ENCODE peak calls at places on chromosomes 13 and 19, in six cellular contexts. One of them, this sample, is unnamed.

GRCh38 chr19:1551068-1552040 is 16.8 kb downstream of the MEX3D start:
- DNase-seq in cardiac muscle cell: no peak
- DNase-seq in CD8-positive, alpha-beta T cell: no peak
- DNase-seq in astrocyte of the spinal cord: no peak
- DNase-seq in dorsolateral prefrontal cortex: no peak
- DNase-seq in heart right ventricle: no peak
- DNase-seq in this sample: no peak

GRCh38 chr19:3225677-3226093 is 1.2 kb downstream of the CELF5 start:
- DNase-seq in cardiac muscle cell: no peak
- DNase-seq in CD8-positive, alpha-beta T cell: no peak
- DNase-seq in astrocyte of the spinal cord: no peak
- DNase-seq in dorsolateral prefrontal cortex: no peak
- DNase-seq in heart right ventricle: no peak
- DNase-seq in this sample: no peak

GRCh38 chr19:58559275-58560006 is 1.0 kb upstream of the UBE2M start:
- DNase-seq in cardiac muscle cell: peak; percentile 95
- DNase-seq in CD8-positive, alpha-beta T cell: peak; percentile 50
- DNase-seq in astrocyte of the spinal cord: peak; percentile 90
- DNase-seq in dorsolateral prefrontal cortex: peak; percentile 91
- DNase-seq in heart right ventricle: peak; percentile 90
- DNase-seq in this sample: peak; percentile 97

GRCh38 chr13:25354377-25354776 is 17.4 kb upstream of the ATP8A2 start:
- DNase-seq in cardiac muscle cell: no peak
- DNase-seq in CD8-positive, alpha-beta T cell: no peak
- DNase-seq in astrocyte of the spinal cord: no peak
- DNase-seq in dorsolateral prefrontal cortex: no peak
- DNase-seq in heart right ventricle: no peak
- DNase-seq in this sample: no peak

GRCh38 chr19:40502647-40503046 is 35.8 kb downstream of the SPTBN4 start:
- DNase-seq in cardiac muscle cell: no peak
- DNase-seq in CD8-positive, alpha-beta T cell: no peak
- DNase-seq in astrocyte of the spinal cord: no peak
- DNase-seq in dorsolateral prefrontal cortex: no peak
- DNase-seq in heart right ventricle: no peak
- DNase-seq in this sample: no peak

GRCh38 chr19:11059511-11060358 is 29.5 kb upstream of the LDLR start:
- DNase-seq in cardiac muscle cell: no peak
- DNase-seq in CD8-positive, alpha-beta T cell: no peak
- DNase-seq in astrocyte of the spinal cord: no peak
- DNase-seq in dorsolateral prefrontal cortex: no peak
- DNase-seq in heart right ventricle: no peak
- DNase-seq in this sample: no peak

GRCh38 chr19:10808937-10809655 is 26.9 kb downstream of the TMED1 start:
- DNase-seq in cardiac muscle cell: no peak
- DNase-seq in CD8-positive, alpha-beta T cell: peak; percentile 20
- DNase-seq in astrocyte of the spinal cord: peak; percentile 82
- DNase-seq in dorsolateral prefrontal cortex: no peak
- DNase-seq in heart right ventricle: no peak
- DNase-seq in this sample: no peak

GRCh38 chr19:8108560-8109445 is 40.6 kb downstream of the FBN3 start:
- DNase-seq in cardiac muscle cell: no peak
- DNase-seq in CD8-positive, alpha-beta T cell: no peak
- DNase-seq in astrocyte of the spinal cord: no peak
- DNase-seq in dorsolateral prefrontal cortex: no peak
- DNase-seq in heart right ventricle: no peak
- DNase-seq in this sample: no peak

GRCh38 chr13:51873837-51874236 is 12.1 kb downstream of the CCDC70 start:
- DNase-seq in cardiac muscle cell: no peak
- DNase-seq in CD8-positive, alpha-beta T cell: no peak
- DNase-seq in astrocyte of the spinal cord: no peak
- DNase-seq in dorsolateral prefrontal cortex: no peak
- DNase-seq in heart right ventricle: no peak
- DNase-seq in this sample: no peak

GRCh38 chr19:6753178-6754031 is 13.8 kb downstream of the SH2D3A start:
- DNase-seq in cardiac muscle cell: peak; percentile 89
- DNase-seq in CD8-positive, alpha-beta T cell: peak; percentile 73
- DNase-seq in astrocyte of the spinal cord: peak; percentile 46
- DNase-seq in dorsolateral prefrontal cortex: no peak
- DNase-seq in heart right ventricle: peak; percentile 80
- DNase-seq in this sample: peak; percentile 96

GRCh38 chr19:32029235-32029634 is 316.2 kb upstream of the ZNF507 start:
- DNase-seq in cardiac muscle cell: no peak
- DNase-seq in CD8-positive, alpha-beta T cell: no peak
- DNase-seq in astrocyte of the spinal cord: no peak
- DNase-seq in dorsolateral prefrontal cortex: no peak
- DNase-seq in heart right ventricle: no peak
- DNase-seq in this sample: no peak

GRCh38 chr19:47255947-47256687 is at the start of gene CCDC9:
- DNase-seq in cardiac muscle cell: peak; percentile 97
- DNase-seq in CD8-positive, alpha-beta T cell: peak; percentile 90
- DNase-seq in astrocyte of the spinal cord: peak; percentile 97
- DNase-seq in dorsolateral prefrontal cortex: peak; percentile 95
- DNase-seq in heart right ventricle: peak; percentile 95
- DNase-seq in this sample: peak; percentile 98

GRCh38 chr13:64817721-64818120 is 2412.4 kb downstream of the PCDH9 start:
- DNase-seq in cardiac muscle cell: no peak
- DNase-seq in CD8-positive, alpha-beta T cell: no peak
- DNase-seq in astrocyte of the spinal cord: peak; percentile 12
- DNase-seq in dorsolateral prefrontal cortex: no peak
- DNase-seq in heart right ventricle: no peak
- DNase-seq in this sample: no peak

GRCh38 chr19:42325896-42326771 is 699 bp downstream of the MEGF8 start:
- DNase-seq in cardiac muscle cell: peak; percentile 46
- DNase-seq in CD8-positive, alpha-beta T cell: no peak
- DNase-seq in astrocyte of the spinal cord: no peak
- DNase-seq in dorsolateral prefrontal cortex: no peak
- DNase-seq in heart right ventricle: no peak
- DNase-seq in this sample: peak; percentile 47

GRCh38 chr19:45467456-45468158 is at the start of gene FOSB:
- DNase-seq in cardiac muscle cell: peak; percentile 99
- DNase-seq in CD8-positive, alpha-beta T cell: peak; percentile 95
- DNase-seq in astrocyte of the spinal cord: peak; percentile 95
- DNase-seq in dorsolateral prefrontal cortex: peak; percentile 97
- DNase-seq in heart right ventricle: peak; percentile 94
- DNase-seq in this sample: peak; percentile 96

GRCh38 chr13:32905864-32906180 is 110.4 kb upstream of the KL start:
- DNase-seq in cardiac muscle cell: no peak
- DNase-seq in CD8-positive, alpha-beta T cell: no peak
- DNase-seq in astrocyte of the spinal cord: peak; percentile 23
- DNase-seq in dorsolateral prefrontal cortex: peak; percentile 42
- DNase-seq in heart right ventricle: no peak
- DNase-seq in this sample: no peak

GRCh38 chr19:30047355-30047895 is 105.4 kb downstream of the URI1 start:
- DNase-seq in cardiac muscle cell: no peak
- DNase-seq in CD8-positive, alpha-beta T cell: no peak
- DNase-seq in astrocyte of the spinal cord: no peak
- DNase-seq in dorsolateral prefrontal cortex: no peak
- DNase-seq in heart right ventricle: no peak
- DNase-seq in this sample: no peak

GRCh38 chr19:43555185-43555770 is 20.0 kb downstream of the XRCC1 start:
- DNase-seq in cardiac muscle cell: peak; percentile 71
- DNase-seq in CD8-positive, alpha-beta T cell: peak; percentile 89
- DNase-seq in astrocyte of the spinal cord: peak; percentile 68
- DNase-seq in dorsolateral prefrontal cortex: peak; percentile 91
- DNase-seq in heart right ventricle: no peak
- DNase-seq in this sample: peak; percentile 80

GRCh38 chr13:79226938-79227337 is 179.1 kb downstream of the RBM26 start:
- DNase-seq in cardiac muscle cell: peak; percentile 30
- DNase-seq in CD8-positive, alpha-beta T cell: no peak
- DNase-seq in astrocyte of the spinal cord: no peak
- DNase-seq in dorsolateral prefrontal cortex: no peak
- DNase-seq in heart right ventricle: no peak
- DNase-seq in this sample: no peak

GRCh38 chr13:79907527-79907926 is 426.6 kb downstream of the NDFIP2 start:
- DNase-seq in cardiac muscle cell: no peak
- DNase-seq in CD8-positive, alpha-beta T cell: no peak
- DNase-seq in astrocyte of the spinal cord: no peak
- DNase-seq in dorsolateral prefrontal cortex: no peak
- DNase-seq in heart right ventricle: no peak
- DNase-seq in this sample: no peak

GRCh38 chr19:56291857-56292256 is 19.3 kb downstream of the EDDM13 start:
- DNase-seq in cardiac muscle cell: no peak
- DNase-seq in CD8-positive, alpha-beta T cell: no peak
- DNase-seq in astrocyte of the spinal cord: no peak
- DNase-seq in dorsolateral prefrontal cortex: no peak
- DNase-seq in heart right ventricle: no peak
- DNase-seq in this sample: no peak

GRCh38 chr13:107742544-107742943 is 472.8 kb downstream of the LIG4 start:
- DNase-seq in cardiac muscle cell: no peak
- DNase-seq in CD8-positive, alpha-beta T cell: no peak
- DNase-seq in astrocyte of the spinal cord: no peak
- DNase-seq in dorsolateral prefrontal cortex: no peak
- DNase-seq in heart right ventricle: no peak
- DNase-seq in this sample: no peak

GRCh38 chr13:36919833-36920611 is at the start of gene SMAD9:
- DNase-seq in cardiac muscle cell: peak; percentile 92
- DNase-seq in CD8-positive, alpha-beta T cell: no peak
- DNase-seq in astrocyte of the spinal cord: peak; percentile 62
- DNase-seq in dorsolateral prefrontal cortex: peak; percentile 71
- DNase-seq in heart right ventricle: peak; percentile 76
- DNase-seq in this sample: peak; percentile 59

GRCh38 chr13:45219938-45220375 is 19.1 kb upstream of the KCTD4 start:
- DNase-seq in cardiac muscle cell: no peak
- DNase-seq in CD8-positive, alpha-beta T cell: no peak
- DNase-seq in astrocyte of the spinal cord: peak; percentile 58
- DNase-seq in dorsolateral prefrontal cortex: no peak
- DNase-seq in heart right ventricle: no peak
- DNase-seq in this sample: no peak

GRCh38 chr19:17718467-17718987 is 753 bp upstream of the MAP1S start:
- DNase-seq in cardiac muscle cell: no peak
- DNase-seq in CD8-positive, alpha-beta T cell: no peak
- DNase-seq in astrocyte of the spinal cord: no peak
- DNase-seq in dorsolateral prefrontal cortex: no peak
- DNase-seq in heart right ventricle: no peak
- DNase-seq in this sample: peak; percentile 21

GRCh38 chr19:52896431-52897148 is 845 bp downstream of the ZNF320 start:
- DNase-seq in cardiac muscle cell: peak; percentile 39
- DNase-seq in CD8-positive, alpha-beta T cell: peak; percentile 5
- DNase-seq in astrocyte of the spinal cord: peak; percentile 28
- DNase-seq in dorsolateral prefrontal cortex: no peak
- DNase-seq in heart right ventricle: peak; percentile 23
- DNase-seq in this sample: peak; percentile 12

GRCh38 chr13:98476106-98476505 is 100.8 kb downstream of the STK24 start:
- DNase-seq in cardiac muscle cell: no peak
- DNase-seq in CD8-positive, alpha-beta T cell: peak; percentile 67
- DNase-seq in astrocyte of the spinal cord: peak; percentile 50
- DNase-seq in dorsolateral prefrontal cortex: no peak
- DNase-seq in heart right ventricle: no peak
- DNase-seq in this sample: peak; percentile 79

GRCh38 chr13:84985860-84986259 is 813.4 kb downstream of the SLITRK6 start:
- DNase-seq in cardiac muscle cell: no peak
- DNase-seq in CD8-positive, alpha-beta T cell: no peak
- DNase-seq in astrocyte of the spinal cord: no peak
- DNase-seq in dorsolateral prefrontal cortex: no peak
- DNase-seq in heart right ventricle: no peak
- DNase-seq in this sample: no peak

GRCh38 chr13:57632276-57633140 is 964 bp downstream of the PCDH17 start:
- DNase-seq in cardiac muscle cell: peak; percentile 53
- DNase-seq in CD8-positive, alpha-beta T cell: no peak
- DNase-seq in astrocyte of the spinal cord: peak; percentile 39
- DNase-seq in dorsolateral prefrontal cortex: peak; percentile 25
- DNase-seq in heart right ventricle: peak; percentile 24
- DNase-seq in this sample: no peak

GRCh38 chr19:49852631-49853126 is 1.7 kb downstream of the PTOV1 start:
- DNase-seq in cardiac muscle cell: no peak
- DNase-seq in CD8-positive, alpha-beta T cell: no peak
- DNase-seq in astrocyte of the spinal cord: no peak
- DNase-seq in dorsolateral prefrontal cortex: no peak
- DNase-seq in heart right ventricle: no peak
- DNase-seq in this sample: no peak

GRCh38 chr19:5292453-5292842 is 48.2 kb downstream of the PTPRS start:
- DNase-seq in cardiac muscle cell: no peak
- DNase-seq in CD8-positive, alpha-beta T cell: peak; percentile 32
- DNase-seq in astrocyte of the spinal cord: no peak
- DNase-seq in dorsolateral prefrontal cortex: no peak
- DNase-seq in heart right ventricle: peak; percentile 69
- DNase-seq in this sample: no peak

GRCh38 chr19:28878862-28879566 is 333.9 kb downstream of the UQCRFS1 start:
- DNase-seq in cardiac muscle cell: peak; percentile 93
- DNase-seq in CD8-positive, alpha-beta T cell: peak; percentile 55
- DNase-seq in astrocyte of the spinal cord: peak; percentile 33
- DNase-seq in dorsolateral prefrontal cortex: peak; percentile 87
- DNase-seq in heart right ventricle: peak; percentile 64
- DNase-seq in this sample: peak; percentile 80
- TF ChIP-seq CTCF in cardiac muscle cell: peak; percentile 59
- TF ChIP-seq CTCF in CD8-positive, alpha-beta T cell: peak; percentile 66
- TF ChIP-seq CTCF in astrocyte of the spinal cord: peak; percentile 33
- TF ChIP-seq CTCF in dorsolateral prefrontal cortex: peak; percentile 72
- TF ChIP-seq CTCF in heart right ventricle: peak; percentile 58
- TF ChIP-seq CTCF in this sample: peak; percentile 53

GRCh38 chr19:33227242-33227650 is 1.6 kb upstream of the SLC7A10 start:
- DNase-seq in cardiac muscle cell: no peak
- DNase-seq in CD8-positive, alpha-beta T cell: no peak
- DNase-seq in astrocyte of the spinal cord: no peak
- DNase-seq in dorsolateral prefrontal cortex: no peak
- DNase-seq in heart right ventricle: peak; percentile 4
- DNase-seq in this sample: no peak
- H3K4me3 ChIP-seq in cardiac muscle cell: no peak overlapping the region
- H3K4me3 ChIP-seq in CD8-positive, alpha-beta T cell: no peak overlapping the region
- H3K4me3 ChIP-seq in astrocyte of the spinal cord: no peak overlapping the region
- H3K4me3 ChIP-seq in dorsolateral prefrontal cortex: no peak overlapping the region
- H3K4me3 ChIP-seq in heart right ventricle: no peak overlapping the region
- H3K4me3 ChIP-seq in this sample: no peak overlapping the region

GRCh38 chr13:22091971-22092300 is 421.1 kb downstream of the FGF9 start:
- DNase-seq in cardiac muscle cell: no peak
- DNase-seq in CD8-positive, alpha-beta T cell: no peak
- DNase-seq in astrocyte of the spinal cord: no peak
- DNase-seq in dorsolateral prefrontal cortex: no peak
- DNase-seq in heart right ventricle: no peak
- DNase-seq in this sample: no peak
- TF ChIP-seq CTCF in cardiac muscle cell: no peak
- TF ChIP-seq CTCF in CD8-positive, alpha-beta T cell: no peak
- TF ChIP-seq CTCF in astrocyte of the spinal cord: no peak
- TF ChIP-seq CTCF in dorsolateral prefrontal cortex: no peak
- TF ChIP-seq CTCF in heart right ventricle: no peak
- TF ChIP-seq CTCF in this sample: no peak

GRCh38 chr13:94816256-94816655 is 103.9 kb upstream of the SOX21 start:
- DNase-seq in cardiac muscle cell: no peak
- DNase-seq in CD8-positive, alpha-beta T cell: no peak
- DNase-seq in astrocyte of the spinal cord: no peak
- DNase-seq in dorsolateral prefrontal cortex: no peak
- DNase-seq in heart right ventricle: no peak
- DNase-seq in this sample: no peak

GRCh38 chr13:94813920-94814500 is 101.7 kb upstream of the SOX21 start:
- DNase-seq in cardiac muscle cell: no peak
- DNase-seq in CD8-positive, alpha-beta T cell: no peak
- DNase-seq in astrocyte of the spinal cord: no peak
- DNase-seq in dorsolateral prefrontal cortex: no peak
- DNase-seq in heart right ventricle: no peak
- DNase-seq in this sample: peak; percentile 22

DNA sequence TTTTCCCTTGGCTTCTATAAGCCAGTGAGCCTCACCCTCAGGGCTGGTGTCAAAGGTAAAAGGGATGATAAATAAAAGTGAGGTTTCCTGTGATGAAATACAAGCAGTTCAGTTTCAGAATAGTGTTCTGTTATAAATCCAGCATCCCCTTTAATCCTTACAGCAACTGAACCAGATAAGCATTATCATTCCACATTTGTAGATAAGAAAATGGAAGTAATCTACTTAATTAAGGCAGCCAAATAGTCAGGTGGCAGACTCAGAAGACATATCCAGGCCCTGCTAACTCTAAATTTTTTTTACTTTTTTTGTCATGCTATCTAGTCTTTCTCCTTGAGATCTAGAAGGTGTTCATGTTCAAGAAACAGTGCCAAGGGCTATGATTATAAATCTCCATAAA is 99.4 kb upstream of the SOX21 start:
- DNase-seq in cardiac muscle cell: no peak
- DNase-seq in CD8-positive, alpha-beta T cell: no peak
- DNase-seq in astrocyte of the spinal cord: no peak
- DNase-seq in dorsolateral prefrontal cortex: no peak
- DNase-seq in heart right ventricle: no peak
- DNase-seq in this sample: no peak
- H3K4me3 ChIP-seq in cardiac muscle cell: no peak overlapping the region
- H3K4me3 ChIP-seq in CD8-positive, alpha-beta T cell: no peak overlapping the region
- H3K4me3 ChIP-seq in astrocyte of the spinal cord: no peak overlapping the region
- H3K4me3 ChIP-seq in dorsolateral prefrontal cortex: no peak overlapping the region
- H3K4me3 ChIP-seq in heart right ventricle: no peak overlapping the region
- H3K4me3 ChIP-seq in this sample: no peak overlapping the region